ENCODE peak calls at places on chromosomes 1 and 21, in five cellular contexts. One of them, this sample, is unnamed.

GRCh38 chr1:152047607-152047953 is 10.8 kb upstream of the S100A11 start:
- DNase-seq in IMR-90: peak
- DNase-seq in breast epithelium: peak
- DNase-seq in adrenal gland: peak
- DNase-seq in tibial nerve: no peak
- DNase-seq in this sample: peak

GRCh38 chr1:200458780-200459179 is 48.9 kb upstream of the ZNF281 start:
- DNase-seq in IMR-90: no peak
- DNase-seq in breast epithelium: no peak
- DNase-seq in adrenal gland: no peak
- DNase-seq in tibial nerve: no peak
- DNase-seq in this sample: no peak

GRCh38 chr1:19067187-19067911 is 110.9 kb upstream of the IFFO2 start:
- DNase-seq in IMR-90: no peak
- DNase-seq in breast epithelium: peak
- DNase-seq in adrenal gland: no peak
- DNase-seq in tibial nerve: no peak
- DNase-seq in this sample: no peak

GRCh38 chr1:23590058-23590783 is 30.9 kb upstream of the ID3 start:
- DNase-seq in IMR-90: peak
- DNase-seq in breast epithelium: no peak
- DNase-seq in adrenal gland: no peak
- DNase-seq in tibial nerve: no peak
- DNase-seq in this sample: no peak

GRCh38 chr1:210920716-210921694 is 212.9 kb downstream of the KCNH1 start:
- DNase-seq in IMR-90: no peak
- DNase-seq in breast epithelium: no peak
- DNase-seq in adrenal gland: no peak
- DNase-seq in tibial nerve: no peak
- DNase-seq in this sample: no peak

GRCh38 chr21:32494946-32495703 is 82.6 kb downstream of the EVA1C start:
- DNase-seq in IMR-90: peak
- DNase-seq in breast epithelium: no peak
- DNase-seq in adrenal gland: no peak
- DNase-seq in tibial nerve: no peak
- DNase-seq in this sample: no peak

GRCh38 chr1:101314244-101314643 is 77.4 kb downstream of the S1PR1 start:
- DNase-seq in IMR-90: peak
- DNase-seq in breast epithelium: no peak
- DNase-seq in adrenal gland: peak
- DNase-seq in tibial nerve: no peak
- DNase-seq in this sample: no peak

GRCh38 chr1:182235952-182236650 is 155.5 kb downstream of the GLUL start:
- DNase-seq in IMR-90: peak
- DNase-seq in breast epithelium: no peak
- DNase-seq in adrenal gland: no peak
- DNase-seq in tibial nerve: no peak
- DNase-seq in this sample: no peak

GRCh38 chr1:36829951-36830350 is 204.4 kb downstream of the GRIK3 start:
- DNase-seq in IMR-90: no peak
- DNase-seq in breast epithelium: no peak
- DNase-seq in adrenal gland: no peak
- DNase-seq in tibial nerve: no peak
- DNase-seq in this sample: no peak

GRCh38 chr1:221743416-221744208 is 1.7 kb upstream of the DUSP10 start:
- DNase-seq in IMR-90: no peak
- DNase-seq in breast epithelium: peak
- DNase-seq in adrenal gland: no peak
- DNase-seq in tibial nerve: no peak
- DNase-seq in this sample: no peak

GRCh38 chr1:69055223-69055622 is 512.5 kb upstream of the LRRC7 start:
- DNase-seq in IMR-90: peak
- DNase-seq in breast epithelium: no peak
- DNase-seq in adrenal gland: no peak
- DNase-seq in tibial nerve: no peak
- DNase-seq in this sample: no peak

GRCh38 chr1:98053471-98054366 is 132.9 kb upstream of the DPYD start:
- DNase-seq in IMR-90: peak
- DNase-seq in breast epithelium: no peak
- DNase-seq in adrenal gland: peak
- DNase-seq in tibial nerve: peak
- DNase-seq in this sample: peak

GRCh38 chr1:40944326-40944725 is 35.2 kb upstream of the CTPS1 start:
- DNase-seq in IMR-90: peak
- DNase-seq in breast epithelium: peak
- DNase-seq in adrenal gland: peak
- DNase-seq in tibial nerve: peak
- DNase-seq in this sample: peak

GRCh38 chr1:232047473-232047872 is 420.9 kb downstream of the DISC1 start:
- DNase-seq in IMR-90: no peak
- DNase-seq in breast epithelium: no peak
- DNase-seq in adrenal gland: no peak
- DNase-seq in tibial nerve: no peak
- DNase-seq in this sample: no peak

GRCh38 chr1:220182081-220182480 is 88.1 kb downstream of the IARS2 start:
- DNase-seq in IMR-90: no peak
- DNase-seq in breast epithelium: no peak
- DNase-seq in adrenal gland: no peak
- DNase-seq in tibial nerve: no peak
- DNase-seq in this sample: no peak

GRCh38 chr1:64915381-64916274 is 50.7 kb downstream of the JAK1 start:
- DNase-seq in IMR-90: peak
- DNase-seq in breast epithelium: no peak
- DNase-seq in adrenal gland: no peak
- DNase-seq in tibial nerve: no peak
- DNase-seq in this sample: no peak

GRCh38 chr1:46804926-46805325 is 6.1 kb downstream of the CYP4B1 start:
- DNase-seq in IMR-90: no peak
- DNase-seq in breast epithelium: no peak
- DNase-seq in adrenal gland: peak
- DNase-seq in tibial nerve: peak
- DNase-seq in this sample: no peak

GRCh38 chr1:235101558-235102258 is 26.9 kb downstream of the TOMM20 start:
- DNase-seq in IMR-90: no peak
- DNase-seq in breast epithelium: no peak
- DNase-seq in adrenal gland: no peak
- DNase-seq in tibial nerve: no peak
- DNase-seq in this sample: no peak

GRCh38 chr21:29334717-29335428 is 36.2 kb downstream of the BACH1 start:
- DNase-seq in IMR-90: peak
- DNase-seq in breast epithelium: no peak
- DNase-seq in adrenal gland: no peak
- DNase-seq in tibial nerve: no peak
- DNase-seq in this sample: no peak

GRCh38 chr1:161085165-161085564 is 4.2 kb downstream of the NECTIN4 start:
- DNase-seq in IMR-90: no peak
- DNase-seq in breast epithelium: no peak
- DNase-seq in adrenal gland: no peak
- DNase-seq in tibial nerve: no peak
- DNase-seq in this sample: no peak

GRCh38 chr21:38340131-38340530 is 83.3 kb downstream of the KCNJ15 start:
- DNase-seq in IMR-90: no peak
- DNase-seq in breast epithelium: no peak
- DNase-seq in adrenal gland: no peak
- DNase-seq in tibial nerve: no peak
- DNase-seq in this sample: no peak

GRCh38 chr1:208161656-208162375 is 82.4 kb downstream of the PLXNA2 start:
- DNase-seq in IMR-90: peak
- DNase-seq in breast epithelium: no peak
- DNase-seq in adrenal gland: no peak
- DNase-seq in tibial nerve: no peak
- DNase-seq in this sample: no peak

GRCh38 chr1:60149254-60149653 is 75.7 kb upstream of the C1orf87 start:
- DNase-seq in IMR-90: no peak
- DNase-seq in breast epithelium: no peak
- DNase-seq in adrenal gland: no peak
- DNase-seq in tibial nerve: peak
- DNase-seq in this sample: no peak

GRCh38 chr1:41599912-41600311 is 115.4 kb upstream of the EDN2 start:
- DNase-seq in IMR-90: peak
- DNase-seq in breast epithelium: no peak
- DNase-seq in adrenal gland: no peak
- DNase-seq in tibial nerve: no peak
- DNase-seq in this sample: no peak

GRCh38 chr1:70358921-70359564 is 4.5 kb upstream of the ANKRD13C start:
- DNase-seq in IMR-90: peak
- DNase-seq in breast epithelium: no peak
- DNase-seq in adrenal gland: no peak
- DNase-seq in tibial nerve: no peak
- DNase-seq in this sample: no peak

GRCh38 chr1:54299037-54299436 is 99.1 kb downstream of the MRPL37 start:
- DNase-seq in IMR-90: no peak
- DNase-seq in breast epithelium: peak
- DNase-seq in adrenal gland: no peak
- DNase-seq in tibial nerve: no peak
- DNase-seq in this sample: no peak

GRCh38 chr1:179015396-179015795 is 10.3 kb upstream of the FAM20B start:
- DNase-seq in IMR-90: no peak
- DNase-seq in breast epithelium: no peak
- DNase-seq in adrenal gland: no peak
- DNase-seq in tibial nerve: no peak
- DNase-seq in this sample: no peak
- TF ChIP-seq POLR2A in IMR-90: no peak
- TF ChIP-seq POLR2A in breast epithelium: no peak
- TF ChIP-seq POLR2A in adrenal gland: no peak
- TF ChIP-seq POLR2A in tibial nerve: no peak
- TF ChIP-seq POLR2A in this sample: no peak

DNA sequence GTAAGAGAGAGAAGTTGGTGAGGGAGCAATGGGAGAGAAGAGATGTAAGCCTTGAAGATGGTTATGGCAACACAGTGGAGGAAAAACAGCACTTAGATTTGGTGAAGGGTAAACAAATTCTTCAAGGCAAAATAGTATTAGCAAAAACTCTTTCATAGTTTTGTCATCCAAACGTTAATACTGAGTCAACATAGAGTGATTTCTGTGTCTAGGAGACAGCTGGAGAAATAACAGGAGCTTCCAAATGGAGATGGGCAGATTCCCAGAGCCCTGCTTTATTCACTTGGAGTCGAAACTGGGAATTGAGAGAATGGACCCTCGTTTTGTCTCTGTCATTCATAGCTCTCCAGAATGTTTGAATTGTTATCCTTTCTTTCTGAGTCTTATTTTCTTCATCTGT is 68.3 kb downstream of the PLA2G4A start:
- DNase-seq in IMR-90: no peak
- DNase-seq in breast epithelium: no peak
- DNase-seq in adrenal gland: no peak
- DNase-seq in tibial nerve: no peak
- DNase-seq in this sample: no peak
- H3K27ac ChIP-seq in IMR-90: no peak
- H3K27ac ChIP-seq in breast epithelium: peak
- H3K27ac ChIP-seq in adrenal gland: no peak
- H3K27ac ChIP-seq in tibial nerve: no peak
- H3K27ac ChIP-seq in this sample: peak

DNA sequence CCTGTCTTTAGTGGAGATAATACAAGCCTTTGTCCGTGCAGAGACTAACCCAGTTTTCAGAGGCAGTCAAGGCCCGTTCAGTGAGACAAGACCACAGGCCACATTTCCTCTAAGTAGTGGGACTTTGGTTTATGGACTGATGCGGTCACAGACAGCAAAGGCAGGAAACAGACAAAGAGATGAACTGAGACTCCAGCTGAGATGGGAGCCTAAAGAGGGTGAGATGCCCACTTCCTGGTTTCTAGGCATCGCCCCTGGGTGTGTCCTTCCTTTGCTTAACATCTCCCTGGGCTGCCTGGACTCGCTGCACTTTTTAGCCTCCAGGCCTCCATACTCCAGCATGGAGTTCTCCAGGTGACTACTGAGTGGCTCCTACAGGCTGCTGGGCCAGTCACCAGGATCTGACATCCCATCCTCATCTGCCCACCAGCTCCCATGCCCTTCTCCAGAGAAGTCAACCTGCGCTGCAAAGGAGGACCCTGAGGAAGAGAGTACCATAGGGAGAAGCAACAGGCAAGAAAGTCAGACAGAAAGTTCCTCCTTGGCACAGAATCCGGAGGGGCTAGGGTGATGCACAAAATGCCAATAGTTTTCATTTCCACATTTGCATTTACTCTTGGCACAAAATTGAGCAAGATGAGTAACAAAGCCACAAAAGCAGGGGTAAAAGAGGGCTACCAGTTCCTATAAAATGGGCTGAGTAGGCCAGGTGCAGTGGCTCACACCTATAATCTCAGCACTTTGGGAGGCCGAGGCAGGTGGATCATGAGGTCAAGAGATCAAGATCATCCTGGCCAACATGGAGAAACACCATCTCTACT is 15.1 kb downstream of the THEMIS2 start:
- DNase-seq in IMR-90: no peak
- DNase-seq in breast epithelium: no peak
- DNase-seq in adrenal gland: no peak
- DNase-seq in tibial nerve: no peak
- DNase-seq in this sample: no peak
- TF ChIP-seq POLR2A in IMR-90: no peak
- TF ChIP-seq POLR2A in breast epithelium: no peak
- TF ChIP-seq POLR2A in adrenal gland: no peak
- TF ChIP-seq POLR2A in tibial nerve: no peak
- TF ChIP-seq POLR2A in this sample: no peak

GRCh38 chr1:24827737-24828136 is 82.5 kb downstream of the CLIC4 start:
- DNase-seq in IMR-90: peak
- DNase-seq in breast epithelium: no peak
- DNase-seq in adrenal gland: no peak
- DNase-seq in tibial nerve: no peak
- DNase-seq in this sample: no peak

GRCh38 chr1:24828887-24829192 is 83.6 kb downstream of the CLIC4 start:
- DNase-seq in IMR-90: no peak
- DNase-seq in breast epithelium: no peak
- DNase-seq in adrenal gland: no peak
- DNase-seq in tibial nerve: no peak
- DNase-seq in this sample: no peak

GRCh38 chr1:24826510-24826909 is 81.3 kb downstream of the CLIC4 start:
- DNase-seq in IMR-90: no peak
- DNase-seq in breast epithelium: no peak
- DNase-seq in adrenal gland: no peak
- DNase-seq in tibial nerve: no peak
- DNase-seq in this sample: no peak

GRCh38 chr1:24830680-24831272 is 85.5 kb downstream of the CLIC4 start:
- DNase-seq in IMR-90: peak
- DNase-seq in breast epithelium: no peak
- DNase-seq in adrenal gland: no peak
- DNase-seq in tibial nerve: no peak
- DNase-seq in this sample: no peak

GRCh38 chr1:24828183-24828886 is 83.1 kb downstream of the CLIC4 start:
- DNase-seq in IMR-90: no peak
- DNase-seq in breast epithelium: no peak
- DNase-seq in adrenal gland: no peak
- DNase-seq in tibial nerve: no peak
- DNase-seq in this sample: no peak
- H3K27ac ChIP-seq in IMR-90: peak
- H3K27ac ChIP-seq in breast epithelium: peak
- H3K27ac ChIP-seq in adrenal gland: no peak
- H3K27ac ChIP-seq in tibial nerve: peak
- H3K27ac ChIP-seq in this sample: peak

GRCh38 chr1:206761369-206761768 is 9.2 kb upstream of the IL19 start:
- DNase-seq in IMR-90: no peak
- DNase-seq in breast epithelium: no peak
- DNase-seq in adrenal gland: no peak
- DNase-seq in tibial nerve: no peak
- DNase-seq in this sample: no peak
- TF ChIP-seq POLR2A in IMR-90: no peak
- TF ChIP-seq POLR2A in breast epithelium: no peak
- TF ChIP-seq POLR2A in adrenal gland: no peak
- TF ChIP-seq POLR2A in tibial nerve: no peak
- TF ChIP-seq POLR2A in this sample: no peak